ENCODE peak calls at places on chromosomes 2 and 18, in six cellular contexts. T is left ventricle myocardium inferior, L is GM23338, K is HCT116, M is H9, R is neuronal stem cell. N is an unnamed sample.

GRCh38 chr2:53268086-53268485 is 499.5 kb upstream of the CHAC2 start:
- DNase-seq in T (no peak), L (peak; percentile 42), K (no peak), M (no peak), R (no peak), N (no peak)

GRCh38 chr2:36277146-36277808 is 78.3 kb upstream of the CRIM1 start:
- DNase-seq in T (no peak), L (no peak), K (peak; percentile 12), M (no peak), R (no peak), N (peak; percentile 77)

GRCh38 chr18:23752796-23753195 is 63.5 kb downstream of the LAMA3 start:
- DNase-seq in T (no peak), L (no peak), K (no peak), M (no peak), R (no peak), N (no peak)

GRCh38 chr2:133633851-133634250 is 65.6 kb upstream of the NCKAP5 start:
- DNase-seq in T (no peak), L (no peak), K (no peak), M (no peak), R (no peak), N (no peak)

GRCh38 chr2:85243101-85244072 is 84.4 kb downstream of the TGOLN2 start:
- DNase-seq in T (peak; percentile 48), L (peak; percentile 87), K (no peak), M (peak; percentile 78), R (no peak), N (no peak)

GRCh38 chr2:142989276-142990204 is 112.1 kb downstream of the KYNU start:
- DNase-seq in T (no peak), L (peak; percentile 57), K (peak; percentile 24), M (no peak), R (no peak), N (no peak)

GRCh38 chr2:39059366-39059952 is 61.4 kb downstream of the SOS1 start:
- DNase-seq in T (no peak), L (peak; percentile 83), K (peak; percentile 18), M (no peak), R (peak; percentile 24), N (peak; percentile 18)

GRCh38 chr18:47561316-47561715 is 309.9 kb upstream of the SKOR2 start:
- DNase-seq in T (no peak), L (peak; percentile 78), K (no peak), M (peak; percentile 83), R (no peak), N (no peak)

GRCh38 chr18:33666915-33667314 is 88.9 kb downstream of the ASXL3 start:
- DNase-seq in T (no peak), L (peak; percentile 12), K (no peak), M (no peak), R (no peak), N (no peak)

GRCh38 chr18:22179174-22179573 is 9.8 kb downstream of the GATA6 start:
- DNase-seq in T (no peak), L (no peak), K (no peak), M (no peak), R (no peak), N (no peak)
- H3K27me3 ChIP-seq in T (no peaks in the 10 kb centered on the region), L (peaks cover 89% of the 10 kb centered on the region), K (no peaks in the 10 kb centered on the region), M (peaks cover 52% of the 10 kb centered on the region), R (peaks cover 78% of the 10 kb centered on the region), N (no peaks in the 10 kb centered on the region)

GRCh38 chr18:37564796-37565137 is 831 bp downstream of the CELF4 start:
- DNase-seq in T (peak; percentile 67), L (peak; percentile 95), K (no peak), M (peak; percentile 82), R (peak; percentile 84), N (no peak)
- H3K27me3 ChIP-seq in T (peaks cover 93% of the 10 kb centered on the region), L (peaks cover 90% of the 10 kb centered on the region), K (peaks cover 35% of the 10 kb centered on the region), M (peaks cover 40% of the 10 kb centered on the region), R (peaks cover 69% of the 10 kb centered on the region), N (peaks cover 54% of the 10 kb centered on the region)

GRCh38 chr2:157900203-157900602 is 24.1 kb upstream of the ACVR1 start:
- DNase-seq in T (no peak), L (no peak), K (no peak), M (no peak), R (no peak), N (no peak)
- H3K27me3 ChIP-seq in T (no peaks in the 10 kb centered on the region), L (no peaks in the 10 kb centered on the region), K (no peaks in the 10 kb centered on the region), M (no peaks in the 10 kb centered on the region), R (peaks cover 48% of the 10 kb centered on the region), N (no peaks in the 10 kb centered on the region)

GRCh38 chr18:57901819-57902600 is 98.9 kb upstream of the ATP8B1 start:
- DNase-seq in T (no peak), L (peak; percentile 10), K (no peak), M (no peak), R (no peak), N (no peak)
- H3K27me3 ChIP-seq in T (peaks cover 16% of the 10 kb centered on the region), L (no peaks in the 10 kb centered on the region), K (no peaks in the 10 kb centered on the region), M (no peaks in the 10 kb centered on the region), R (peaks cover 7% of the 10 kb centered on the region), N (peaks cover 6% of the 10 kb centered on the region)

DNA sequence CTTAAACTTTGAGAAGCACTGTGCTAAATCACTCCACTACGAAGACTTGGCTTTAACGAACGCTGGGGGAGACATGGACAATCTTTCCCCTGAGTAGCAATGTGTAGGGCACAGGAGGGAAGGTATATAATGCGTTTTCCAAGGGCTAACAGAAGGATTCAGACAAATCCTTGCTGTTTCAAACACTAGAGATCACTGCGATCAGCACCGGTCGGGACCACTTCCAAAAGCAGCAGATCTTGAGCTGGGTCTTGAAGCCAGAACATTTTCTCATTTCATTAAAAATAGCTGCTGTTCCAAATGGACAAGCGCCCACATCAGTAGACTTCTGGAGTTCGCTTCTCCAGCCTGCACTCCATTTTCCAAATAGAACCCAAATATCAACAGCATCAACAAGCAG is 65.1 kb upstream of the MAPRE2 start:
- DNase-seq in T (no peak), L (no peak), K (no peak), M (no peak), R (no peak), N (no peak)
- H3K27me3 ChIP-seq in T (no peaks in the 10 kb centered on the region), L (peaks cover 84% of the 10 kb centered on the region), K (no peaks in the 10 kb centered on the region), M (peaks cover 25% of the 10 kb centered on the region), R (peaks cover 32% of the 10 kb centered on the region), N (peaks cover 19% of the 10 kb centered on the region)

GRCh38 chr2:11559066-11559785 is 25.4 kb downstream of the GREB1 start:
- DNase-seq in T (no peak), L (no peak), K (no peak), M (no peak), R (no peak), N (no peak)

GRCh38 chr2:11554430-11554764 is 20.6 kb downstream of the GREB1 start:
- DNase-seq in T (no peak), L (no peak), K (no peak), M (no peak), R (no peak), N (no peak)

GRCh38 chr2:11558206-11558886 is 24.5 kb downstream of the GREB1 start:
- DNase-seq in T (no peak), L (no peak), K (no peak), M (no peak), R (no peak), N (no peak)

GRCh38 chr2:11553661-11554429 is 20.0 kb downstream of the GREB1 start:
- DNase-seq in T (no peak), L (no peak), K (no peak), M (no peak), R (no peak), N (no peak)

DNA sequence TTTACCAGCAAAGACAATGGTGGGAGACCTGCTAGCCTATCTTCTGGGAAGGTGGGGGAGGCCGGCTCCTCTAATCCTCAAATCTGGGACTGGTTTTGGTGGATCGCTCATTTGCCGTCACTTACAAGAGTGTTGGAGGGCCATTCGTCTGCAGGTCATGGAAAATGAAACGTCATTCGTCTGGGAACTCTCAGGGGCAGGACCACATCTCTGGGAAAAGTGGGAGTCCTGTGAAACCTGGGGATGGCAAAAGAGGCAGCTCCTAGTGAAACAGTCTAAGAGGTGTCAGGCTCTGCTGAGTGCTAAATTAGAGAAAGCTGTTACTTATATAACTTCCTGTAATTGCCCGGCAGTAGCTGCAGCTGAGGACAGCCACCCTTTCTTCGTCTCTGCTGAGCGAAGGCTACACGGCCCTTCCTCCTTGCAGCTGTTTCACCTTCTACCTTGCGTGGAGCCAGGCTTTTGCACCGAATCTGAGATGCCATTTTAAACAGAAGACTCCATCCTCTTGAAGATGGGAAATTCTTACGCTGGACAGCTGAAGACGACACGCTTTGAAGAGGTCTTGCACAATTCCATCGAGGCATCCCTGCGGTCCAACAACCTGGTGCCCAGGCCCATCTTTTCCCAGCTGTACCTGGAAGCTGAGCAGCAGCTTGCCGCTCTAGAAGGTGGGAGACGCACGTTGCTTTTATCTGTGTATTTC is 22.4 kb downstream of the GREB1 start:
- DNase-seq in T (no peak), L (no peak), K (no peak), M (no peak), R (no peak), N (no peak)
- H3K27me3 ChIP-seq in T (no peaks in the 10 kb centered on the region), L (no peaks in the 10 kb centered on the region), K (peaks cover 11% of the 10 kb centered on the region), M (no peaks in the 10 kb centered on the region), R (no peaks in the 10 kb centered on the region), N (peaks cover 49% of the 10 kb centered on the region)

DNA sequence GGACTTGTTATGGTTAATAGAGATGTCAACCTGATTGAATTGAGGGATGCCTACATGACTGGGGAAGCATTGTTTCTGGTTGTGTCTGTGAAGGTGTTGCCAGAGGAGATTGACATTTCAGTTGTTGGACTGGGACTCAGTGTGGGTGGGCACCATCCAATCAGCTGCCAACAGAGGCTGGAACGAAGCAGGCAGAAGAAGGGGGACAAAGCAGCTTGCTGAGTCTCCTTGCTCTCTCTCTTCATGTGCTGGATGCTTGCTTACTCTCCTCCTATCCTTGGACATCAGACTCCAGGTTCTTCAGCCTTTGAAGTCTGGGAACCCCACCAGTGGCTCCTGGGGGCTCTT is 22.3 kb upstream of the SMAD4 start:
- DNase-seq in T (no peak), L (no peak), K (no peak), M (no peak), R (no peak), N (no peak)
- H3K27me3 ChIP-seq in T (no peaks in the 10 kb centered on the region), L (no peaks in the 10 kb centered on the region), K (no peaks in the 10 kb centered on the region), M (no peaks in the 10 kb centered on the region), R (no peaks in the 10 kb centered on the region), N (no peaks in the 10 kb centered on the region)

GRCh38 chr2:235162070-235162469 is 210.3 kb downstream of the SH3BP4 start:
- DNase-seq in T (no peak), L (no peak), K (no peak), M (no peak), R (no peak), N (no peak)
- H3K27me3 ChIP-seq in T (peaks cover 78% of the 10 kb centered on the region), L (no peaks in the 10 kb centered on the region), K (peaks cover 4% of the 10 kb centered on the region), M (no peaks in the 10 kb centered on the region), R (peaks cover 7% of the 10 kb centered on the region), N (peaks cover 15% of the 10 kb centered on the region)

N was measured in AG04450.